ENCODE peak calls at places on chromosomes 11 and 22, in four cellular contexts. S is HS-27A, A is ureter, V is chondrocyte. J is an unnamed sample.

GRCh38 chr11:72039108-72039850 is 40.6 kb downstream of the IL18BP start:
- DNase-seq in S (no peak), A (no peak), V (no peak), J (no peak)

GRCh38 chr22:27780161-27780575 is 21.4 kb downstream of the MN1 start:
- DNase-seq in S (no peak), A (no peak), V (no peak), J (no peak)

GRCh38 chr22:38786631-38787030 is 7.3 kb downstream of the DNAL4 start:
- DNase-seq in S (no peak), A (no peak), V (no peak), J (peak)

GRCh38 chr11:72630104-72630852 is 43.9 kb downstream of the PDE2A start:
- DNase-seq in S (no peak), A (no peak), V (no peak), J (no peak)

GRCh38 chr11:119684361-119685072 is 44.5 kb downstream of the NECTIN1 start:
- DNase-seq in S (peak), A (peak), V (no peak), J (no peak)

GRCh38 chr11:24567380-24567779 is 70.5 kb downstream of the LUZP2 start:
- DNase-seq in S (no peak), A (no peak), V (no peak), J (no peak)

GRCh38 chr11:95711162-95711944 is 78.2 kb downstream of the FAM76B start:
- DNase-seq in S (no peak), A (no peak), V (no peak), J (no peak)

GRCh38 chr11:57468276-57468675 is 7.9 kb downstream of the RTN4RL2 start:
- DNase-seq in S (no peak), A (no peak), V (no peak), J (no peak)

GRCh38 chr11:108160970-108161566 is 39.7 kb downstream of the ACAT1 start:
- DNase-seq in S (no peak), A (no peak), V (no peak), J (no peak)

GRCh38 chr11:130547761-130548490 is 99.5 kb downstream of the ADAMTS15 start:
- DNase-seq in S (no peak), A (no peak), V (no peak), J (no peak)

GRCh38 chr11:78419327-78419726 is 1.7 kb upstream of the GAB2 start:
- DNase-seq in S (peak), A (peak), V (no peak), J (peak)

GRCh38 chr11:69878144-69878883 is 59.1 kb upstream of the FGF3 start:
- DNase-seq in S (no peak), A (no peak), V (peak), J (peak)

GRCh38 chr11:94876645-94877445 is 96.5 kb downstream of the CWC15 start:
- DNase-seq in S (peak), A (peak), V (no peak), J (peak)

GRCh38 chr11:116731097-116731761 is 41.6 kb downstream of the BUD13 start:
- DNase-seq in S (no peak), A (no peak), V (no peak), J (peak)

GRCh38 chr11:32395127-32395526 is 40.2 kb downstream of the WT1 start:
- DNase-seq in S (no peak), A (no peak), V (no peak), J (no peak)

GRCh38 chr11:101880208-101880607 is 34.6 kb upstream of the CEP126 start:
- DNase-seq in S (no peak), A (no peak), V (no peak), J (no peak)

GRCh38 chr11:12121504-12121903 is 11.1 kb downstream of the MICAL2 start:
- DNase-seq in S (no peak), A (no peak), V (no peak), J (no peak)

GRCh38 chr11:47617417-47617809 is 23.2 kb upstream of the C1QTNF4 start:
- DNase-seq in S (no peak), A (no peak), V (no peak), J (no peak)

GRCh38 chr11:116500833-116501622 is 271.8 kb downstream of the BUD13 start:
- DNase-seq in S (no peak), A (no peak), V (no peak), J (peak)

GRCh38 chr11:71120346-71120963 is 131.9 kb downstream of the SHANK2 start:
- DNase-seq in S (no peak), A (no peak), V (no peak), J (peak)

GRCh38 chr11:57974132-57974531 is 49.5 kb upstream of the OR9Q1 start:
- DNase-seq in S (no peak), A (no peak), V (no peak), J (no peak)

GRCh38 chr22:43110927-43111623 is 525 bp downstream of the BIK start:
- DNase-seq in S (no peak), A (peak), V (no peak), J (no peak)

GRCh38 chr11:33701831-33702230 is 1.2 kb upstream of the C11orf91 start:
- DNase-seq in S (no peak), A (no peak), V (no peak), J (no peak)

GRCh38 chr11:111088872-111089271 is 156.7 kb upstream of the POU2AF2 start:
- DNase-seq in S (no peak), A (no peak), V (no peak), J (no peak)

GRCh38 chr11:43515090-43515489 is 156.4 kb downstream of the TTC17 start:
- DNase-seq in S (no peak), A (no peak), V (no peak), J (no peak)

GRCh38 chr11:95767498-95767897 is 22.1 kb downstream of the FAM76B start:
- DNase-seq in S (no peak), A (no peak), V (no peak), J (no peak)

GRCh38 chr22:44542561-44543222 is 44.7 kb upstream of the RTL6 start:
- DNase-seq in S (no peak), A (no peak), V (no peak), J (no peak)

GRCh38 chr22:37848587-37849088 is 581 bp upstream of the EIF3L start:
- DNase-seq in S (no peak), A (no peak), V (no peak), J (no peak)

GRCh38 chr22:31080848-31081649 is at the start of gene SMTN:
- DNase-seq in S (peak), A (peak), V (no peak), J (peak)

GRCh38 chr22:33823552-33823951 is 96.7 kb downstream of the LARGE1 start:
- DNase-seq in S (no peak), A (no peak), V (no peak), J (no peak)

GRCh38 chr22:50561401-50562074 is 1.2 kb downstream of the SYCE3 start:
- DNase-seq in S (no peak), A (no peak), V (no peak), J (no peak)

GRCh38 chr11:87405843-87406242 is 368.1 kb downstream of the TMEM135 start:
- DNase-seq in S (no peak), A (no peak), V (no peak), J (no peak)